ENCODE peak calls at places on chromosomes 3 and 15, in ten cellular contexts. Q is GM23338, W is K562, P is tibial artery, S is A673, A is GM23248, B is fibroblast of lung, E is MM.1S, V is keratinocyte, G is AG04450. L is an unnamed sample.
A peak's percentile ranks its signal among the peaks of the same experiment; 100 is the strongest.

GRCh38 chr15:94370197-94370987 is 139.0 kb downstream of the MCTP2 start:
- DNase-seq in G (no peak), V (no peak), Q (no peak), P (no peak), W (no peak), E (no peak), S (no peak), A (no peak), B (peak; percentile 1), L (peak; percentile 3)

GRCh38 chr15:101201411-101202174 is 50.3 kb downstream of the CHSY1 start:
- DNase-seq in E (no peak), S (peak; percentile 95), V (peak; percentile 80), W (peak; percentile 29), A (peak; percentile 98), G (peak; percentile 93), P (peak; percentile 97), Q (peak; percentile 93), B (peak; percentile 99), L (peak; percentile 99)

GRCh38 chr3:69541823-69542264 is 156.0 kb upstream of the FRMD4B start:
- DNase-seq in G (no peak), W (no peak), B (no peak), A (peak; percentile 2), Q (peak; percentile 66), V (no peak), E (no peak), S (no peak), P (no peak), L (peak; percentile 17)

GRCh38 chr15:73807865-73808264 is 54.7 kb upstream of the INSYN1 start:
- DNase-seq in V (no peak), B (no peak), P (no peak), A (no peak), W (no peak), Q (no peak), S (no peak), G (no peak), E (no peak), L (no peak)

GRCh38 chr15:58498821-58499580 is 67.2 kb downstream of the LIPC start:
- DNase-seq in S (no peak), A (peak; percentile 97), G (peak; percentile 91), P (no peak), Q (no peak), W (no peak), B (peak; percentile 67), E (no peak), V (no peak), L (peak; percentile 51)

GRCh38 chr15:63019539-63020109 is 22.9 kb upstream of the TPM1 start:
- DNase-seq in Q (peak; percentile 77), E (no peak), G (peak; percentile 70), V (peak; percentile 96), S (no peak), W (no peak), B (peak; percentile 95), P (no peak), A (peak; percentile 71), L (peak; percentile 94)

GRCh38 chr3:101184111-101184510 is 136.3 kb downstream of the IMPG2 start:
- DNase-seq in G (no peak), A (no peak), P (no peak), B (no peak), W (no peak), E (no peak), Q (no peak), V (no peak), S (no peak), L (no peak)

GRCh38 chr3:152474585-152474984 is 205.9 kb downstream of the MBNL1 start:
- DNase-seq in G (no peak), S (peak; percentile 79), W (no peak), E (peak; percentile 33), B (peak; percentile 59), V (no peak), P (no peak), A (peak; percentile 85), Q (peak; percentile 75), L (peak; percentile 71)

GRCh38 chr3:128081846-128082245 is 29.6 kb downstream of the SEC61A1 start:
- DNase-seq in V (no peak), G (no peak), A (peak; percentile 88), W (no peak), S (no peak), Q (no peak), P (no peak), E (no peak), B (peak; percentile 51), L (peak; percentile 36)

GRCh38 chr3:119181765-119182164 is 8.4 kb downstream of the UPK1B start:
- DNase-seq in B (peak; percentile 56), S (no peak), A (peak; percentile 45), Q (peak; percentile 22), W (no peak), V (peak; percentile 79), P (no peak), G (no peak), E (no peak), L (no peak)

GRCh38 chr3:187044206-187044605 is 95.1 kb downstream of the RPL39L start:
- DNase-seq in Q (no peak), V (no peak), P (no peak), B (peak; percentile 23), G (no peak), S (no peak), W (no peak), E (peak; percentile 19), A (no peak), L (peak; percentile 29)

GRCh38 chr15:90885432-90886290 is 1.4 kb downstream of the FES start:
- DNase-seq in G (peak; percentile 24), E (peak; percentile 60), W (peak; percentile 81), S (peak; percentile 80), B (peak; percentile 42), P (peak; percentile 80), A (peak; percentile 68), Q (peak; percentile 84), V (no peak), L (peak; percentile 66)

GRCh38 chr15:58771621-58772235 is 626 bp downstream of the MINDY2 start:
- DNase-seq in B (no peak), G (no peak), Q (peak; percentile 78), V (no peak), E (no peak), S (no peak), A (peak; percentile 58), W (peak; percentile 50), P (peak; percentile 54), L (peak; percentile 14)

GRCh38 chr3:134251731-134252391 is 1.2 kb upstream of the RYK start:
- DNase-seq in S (no peak), V (no peak), A (no peak), B (no peak), W (no peak), P (peak; percentile 21), Q (peak; percentile 43), G (no peak), E (no peak), L (no peak)
- H3K4me3 ChIP-seq in S (no peak overlapping the region), V (no peak overlapping the region), A (no peak overlapping the region), B (no peak overlapping the region), W (no peak overlapping the region), P (peak overlapping the region; percentile 89), Q (no peak overlapping the region), G (no peak overlapping the region), E (no peak overlapping the region), L (no peak overlapping the region)

DNA sequence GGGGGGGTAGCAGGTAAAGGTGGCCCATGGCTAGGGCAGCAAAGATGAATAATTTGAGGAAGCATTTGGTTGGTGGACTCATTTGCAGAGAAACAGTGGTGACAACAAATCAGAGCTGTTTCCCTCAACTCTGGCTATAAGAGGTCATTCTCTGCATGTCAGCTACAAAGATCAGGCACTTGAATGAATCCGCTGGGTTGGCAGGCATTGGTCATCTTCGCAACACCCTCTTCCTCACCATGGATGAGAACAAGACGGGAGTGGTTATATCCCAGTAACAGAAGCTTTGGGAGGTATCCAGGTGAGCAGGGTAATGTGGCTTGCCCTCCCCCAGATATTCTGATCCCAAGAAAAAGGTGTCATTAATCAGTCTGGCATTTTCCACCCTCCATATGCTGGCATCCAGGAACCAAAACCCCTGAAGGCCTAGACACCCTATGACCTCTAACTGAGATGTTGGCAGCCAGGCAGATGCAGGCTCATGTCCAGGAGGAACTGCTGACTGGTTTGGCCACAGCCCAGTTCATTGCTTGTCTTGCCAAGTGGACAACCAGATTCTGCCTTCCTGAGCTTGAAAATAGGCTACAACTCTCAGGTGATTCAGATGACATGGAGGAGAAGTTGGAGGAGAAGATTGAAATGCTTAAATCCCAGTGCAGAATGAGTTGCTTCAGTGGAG is 108.9 kb upstream of the TRIM42 start:
- DNase-seq in P (no peak), S (no peak), G (no peak), B (peak; percentile 32), A (no peak), E (no peak), V (no peak), Q (no peak), W (no peak), L (no peak)
- H3K4me3 ChIP-seq in P (no peak overlapping the region), S (no peak overlapping the region), G (no peak overlapping the region), B (no peak overlapping the region), A (no peak overlapping the region), E (no peak overlapping the region), V (no peak overlapping the region), Q (no peak overlapping the region), W (no peak overlapping the region), L (no peak overlapping the region)

GRCh38 chr3:12719984-12720656 is 38.9 kb downstream of the TMEM40 start:
- DNase-seq in A (peak; percentile 93), W (peak; percentile 87), E (peak; percentile 82), V (no peak), B (peak; percentile 77), S (peak; percentile 84), G (peak; percentile 56), Q (peak; percentile 94), P (peak; percentile 77), L (peak; percentile 79)
- H3K4me3 ChIP-seq in A (peak overlapping the region; percentile 69), W (no peak overlapping the region), E (peak overlapping the region; percentile 22), V (no peak overlapping the region), B (peak overlapping the region; percentile 4), S (peak overlapping the region; percentile 23), G (peak overlapping the region; percentile 58), Q (no peak overlapping the region), P (peak overlapping the region; percentile 47), L (peak overlapping the region; percentile 22)

GRCh38 chr3:51670053-51670666 is 892 bp upstream of the TEX264 start:
- DNase-seq in B (no peak), Q (no peak), G (no peak), E (no peak), W (no peak), A (no peak), P (no peak), S (no peak), V (no peak), L (no peak)
- H3K4me3 ChIP-seq in B (no peak overlapping the region), Q (peak overlapping the region; percentile 85), G (no peak overlapping the region), E (peak overlapping the region; percentile 89), W (peak overlapping the region; percentile 83), A (no peak overlapping the region), P (peak overlapping the region; percentile 89), S (no peak overlapping the region), V (no peak overlapping the region), L (no peak overlapping the region)

DNA sequence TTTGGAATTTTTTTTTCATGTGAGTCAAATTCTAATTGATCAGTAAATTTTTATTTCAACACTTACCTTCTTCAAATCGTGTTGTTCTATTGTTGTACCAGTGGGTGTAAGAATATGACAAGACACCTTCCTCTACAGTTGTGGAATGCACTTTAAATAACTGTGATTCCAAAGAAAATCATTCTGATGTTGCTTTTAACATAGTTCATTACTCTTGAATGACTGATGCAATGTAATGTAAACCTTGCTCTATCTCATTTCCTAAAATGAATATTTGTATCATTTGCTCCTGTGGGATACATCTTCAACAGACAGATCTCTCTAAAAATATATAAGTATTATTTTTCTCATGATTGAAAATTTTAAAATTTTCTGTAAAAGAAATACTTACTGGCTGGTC is 313.4 kb downstream of the RBMS3 start:
- DNase-seq in E (no peak), A (peak; percentile 39), P (no peak), B (peak; percentile 11), W (no peak), Q (no peak), G (no peak), S (no peak), V (no peak), L (no peak)
- H3K4me3 ChIP-seq in E (no peak overlapping the region), A (no peak overlapping the region), P (no peak overlapping the region), B (no peak overlapping the region), W (no peak overlapping the region), Q (no peak overlapping the region), G (no peak overlapping the region), S (no peak overlapping the region), V (no peak overlapping the region), L (no peak overlapping the region)

GRCh38 chr3:43692085-43692484 is 1.3 kb downstream of the ABHD5 start:
- DNase-seq in S (no peak), B (no peak), A (no peak), W (no peak), V (no peak), Q (no peak), E (peak; percentile 7), P (no peak), G (no peak), L (no peak)
- H3K4me3 ChIP-seq in S (peak overlapping the region; percentile 66), B (peak overlapping the region; percentile 55), A (peak overlapping the region; percentile 81), W (peak overlapping the region; percentile 80), V (no peak overlapping the region), Q (peak overlapping the region; percentile 66), E (peak overlapping the region; percentile 69), P (peak overlapping the region; percentile 65), G (peak overlapping the region; percentile 85), L (no peak overlapping the region)